ENCODE peak calls at places on chromosomes 16 and 17, in five cellular contexts. E, O, X, W and B are unnamed samples.

GRCh38 chr17:58365980-58366595 is 14.1 kb upstream of the SUPT4H1 start:
- DNase-seq in E (no peak), O (no peak), X (no peak), W (no peak), B (no peak)

GRCh38 chr17:5584971-5585794 is 874 bp upstream of the NLRP1 start:
- DNase-seq in E (no peak), O (peak), X (no peak), W (no peak), B (no peak)

GRCh38 chr16:87471278-87472141 is 21.3 kb downstream of the ZCCHC14 start:
- DNase-seq in E (no peak), O (no peak), X (peak), W (no peak), B (no peak)

GRCh38 chr17:79055197-79055596 is 19.4 kb upstream of the ENGASE start:
- DNase-seq in E (no peak), O (no peak), X (no peak), W (no peak), B (no peak)

GRCh38 chr17:48021964-48022363 is 15.6 kb downstream of the COPZ2 start:
- DNase-seq in E (no peak), O (no peak), X (no peak), W (no peak), B (no peak)

GRCh38 chr16:11619327-11619851 is 32.7 kb upstream of the LITAF start:
- DNase-seq in E (peak), O (no peak), X (no peak), W (no peak), B (no peak)

GRCh38 chr17:13418891-13419290 is 182.8 kb downstream of the HS3ST3A1 start:
- DNase-seq in E (no peak), O (peak), X (no peak), W (no peak), B (no peak)

GRCh38 chr17:30576326-30576861 is 99.2 kb downstream of the GOSR1 start:
- DNase-seq in E (no peak), O (no peak), X (no peak), W (no peak), B (no peak)

GRCh38 chr17:58112970-58113631 is 29.9 kb downstream of the DYNLL2 start:
- DNase-seq in E (peak), O (peak), X (peak), W (peak), B (peak)

GRCh38 chr16:69796285-69797118 is 34.4 kb downstream of the WWP2 start:
- DNase-seq in E (no peak), O (peak), X (peak), W (peak), B (peak)

GRCh38 chr16:82133798-82134197 is 36.2 kb downstream of the MPHOSPH6 start:
- DNase-seq in E (no peak), O (no peak), X (no peak), W (no peak), B (no peak)

GRCh38 chr17:17206913-17207368 is 808 bp upstream of the PLD6 start:
- DNase-seq in E (no peak), O (no peak), X (no peak), W (no peak), B (no peak)

GRCh38 chr17:4007346-4008081 is 43.3 kb upstream of the ATP2A3 start:
- DNase-seq in E (no peak), O (no peak), X (no peak), W (peak), B (no peak)

GRCh38 chr16:57012353-57012752 is 23.0 kb downstream of the NLRC5 start:
- DNase-seq in E (no peak), O (no peak), X (no peak), W (no peak), B (no peak)

GRCh38 chr17:35460354-35460851 is 11.8 kb upstream of the SLFN13 start:
- DNase-seq in E (peak), O (no peak), X (no peak), W (peak), B (peak)

GRCh38 chr16:26987631-26988030 is 79.1 kb upstream of the C16orf82 start:
- DNase-seq in E (no peak), O (peak), X (no peak), W (no peak), B (no peak)

GRCh38 chr17:66571745-66572144 is 263.2 kb upstream of the CACNG5 start:
- DNase-seq in E (no peak), O (no peak), X (no peak), W (no peak), B (no peak)

GRCh38 chr17:72618018-72618509 is 474.4 kb downstream of the SLC39A11 start:
- DNase-seq in E (no peak), O (no peak), X (peak), W (no peak), B (no peak)

GRCh38 chr16:81201267-81201666 is 37.2 kb upstream of the BCO1 start:
- DNase-seq in E (no peak), O (peak), X (no peak), W (no peak), B (no peak)

GRCh38 chr16:70681382-70682238 is 4.2 kb downstream of the MTSS2 start:
- DNase-seq in E (no peak), O (no peak), X (peak), W (no peak), B (no peak)

GRCh38 chr16:23131841-23132576 is 17.2 kb downstream of the USP31 start:
- DNase-seq in E (no peak), O (no peak), X (no peak), W (no peak), B (no peak)

GRCh38 chr16:90018297-90019200 is 707 bp downstream of the DBNDD1 start:
- DNase-seq in E (no peak), O (no peak), X (no peak), W (peak), B (peak)

GRCh38 chr17:21345236-21345635 is 30.9 kb upstream of the KCNJ12 start:
- DNase-seq in E (no peak), O (no peak), X (no peak), W (no peak), B (no peak)

GRCh38 chr17:50219939-50220465 is 18.6 kb upstream of the COL1A1 start:
- DNase-seq in E (no peak), O (peak), X (peak), W (no peak), B (no peak)

GRCh38 chr17:29143894-29144293 is 36.3 kb downstream of the MYO18A start:
- DNase-seq in E (no peak), O (peak), X (peak), W (peak), B (peak)

GRCh38 chr17:14464741-14465140 is 163.9 kb downstream of the HS3ST3B1 start:
- DNase-seq in E (no peak), O (peak), X (no peak), W (no peak), B (no peak)

GRCh38 chr17:21353326-21354010 is 22.7 kb upstream of the KCNJ12 start:
- DNase-seq in E (no peak), O (no peak), X (no peak), W (no peak), B (no peak)

GRCh38 chr16:3652373-3653037 is 2.0 kb upstream of the DNASE1 start:
- DNase-seq in E (no peak), O (no peak), X (peak), W (no peak), B (no peak)

GRCh38 chr16:53945996-53946395 is 242.0 kb downstream of the FTO start:
- DNase-seq in E (no peak), O (peak), X (peak), W (peak), B (peak)

GRCh38 chr17:42122371-42123303 is at the start of gene HSPB9:
- DNase-seq in E (no peak), O (no peak), X (no peak), W (no peak), B (no peak)

GRCh38 chr16:74280448-74280847 is 16.2 kb upstream of the PSMD7 start:
- DNase-seq in E (no peak), O (no peak), X (no peak), W (no peak), B (no peak)

GRCh38 chr17:4249452-4250029 is 14.2 kb downstream of the ANKFY1 start:
- DNase-seq in E (no peak), O (peak), X (peak), W (peak), B (peak)

GRCh38 chr17:7854078-7854777 is 638 bp upstream of the TMEM88 start:
- DNase-seq in E (no peak), O (no peak), X (no peak), W (no peak), B (no peak)

GRCh38 chr17:16215965-16216316 is 607 bp upstream of the NCOR1 start:
- DNase-seq in E (no peak), O (no peak), X (peak), W (peak), B (no peak)

GRCh38 chr17:37490638-37491614 is 1.2 kb downstream of the DUSP14 start:
- DNase-seq in E (no peak), O (peak), X (peak), W (peak), B (peak)

GRCh38 chr16:67447508-67448076 is 16.7 kb downstream of the HSD11B2 start:
- DNase-seq in E (peak), O (peak), X (peak), W (peak), B (peak)
- TF ChIP-seq BHLHE40 in E (no peak), O (no peak), X (no peak), W (no peak), B (no peak)

DNA sequence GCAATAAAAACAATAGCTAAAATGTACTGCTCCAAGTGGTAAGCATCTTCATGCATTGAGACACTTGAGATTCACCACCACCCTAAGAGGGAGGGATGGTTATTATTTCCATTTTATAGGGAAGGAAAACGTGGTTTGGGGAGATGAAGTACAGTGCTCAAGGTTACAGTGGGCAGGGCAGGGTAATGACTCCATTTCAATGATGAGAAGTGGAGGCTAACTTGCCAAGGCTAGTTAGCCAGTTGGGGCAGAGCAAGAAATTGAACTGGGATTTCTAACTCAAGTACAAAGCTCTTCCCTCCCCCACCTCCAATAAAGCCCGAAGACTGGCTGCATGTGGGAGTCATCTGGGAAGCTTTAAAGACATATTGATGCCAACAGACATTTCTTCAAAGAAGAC is 6.3 kb upstream of the SPACA3 start:
- DNase-seq in E (no peak), O (no peak), X (no peak), W (no peak), B (no peak)
- TF ChIP-seq POLR2A in E (no peak), O (no peak), X (no peak), W (no peak), B (no peak)

GRCh38 chr16:19297454-19297853 is 11.9 kb downstream of the CLEC19A start:
- DNase-seq in E (no peak), O (no peak), X (no peak), W (no peak), B (no peak)
- TF ChIP-seq BHLHE40 in E (no peak), O (no peak), X (no peak), W (no peak), B (no peak)

GRCh38 chr17:64262422-64263260 is at the start of gene TEX2:
- DNase-seq in E (no peak), O (no peak), X (peak), W (peak), B (no peak)
- TF ChIP-seq POLR2A in E (peak), O (peak), X (peak), W (peak), B (peak)

GRCh38 chr17:80924111-80924806 is 67.4 kb upstream of the CHMP6 start:
- DNase-seq in E (no peak), O (no peak), X (no peak), W (no peak), B (no peak)
- TF ChIP-seq BHLHE40 in E (no peak), O (no peak), X (no peak), W (no peak), B (no peak)

GRCh38 chr17:40035162-40035559 is 19.0 kb downstream of the MED24 start:
- DNase-seq in E (no peak), O (peak), X (no peak), W (peak), B (peak)
- TF ChIP-seq POLR2A in E (no peak), O (no peak), X (no peak), W (no peak), B (no peak)

DNA sequence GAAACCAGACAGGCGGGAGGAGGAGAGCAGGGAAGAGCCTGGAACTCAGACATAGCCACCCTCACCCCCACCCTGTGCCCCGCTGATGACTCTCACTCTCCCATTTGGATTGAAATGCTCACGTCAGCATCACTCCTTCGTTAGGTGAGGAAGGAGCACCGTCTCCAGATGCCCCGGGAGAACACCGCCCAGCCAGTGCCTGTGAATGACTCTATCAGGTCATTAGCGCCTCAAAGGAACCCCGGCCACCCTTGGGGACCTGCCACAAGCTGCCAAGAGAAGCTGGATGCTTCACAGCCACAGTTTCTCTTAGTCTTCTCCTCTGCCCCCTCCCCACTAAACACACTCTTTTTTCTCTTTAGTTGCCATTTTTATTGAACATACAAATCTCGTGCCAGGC is 66.0 kb downstream of the CACNG3 start:
- DNase-seq in E (no peak), O (no peak), X (no peak), W (no peak), B (no peak)
- TF ChIP-seq BHLHE40 in E (no peak), O (no peak), X (no peak), W (no peak), B (no peak)

DNA sequence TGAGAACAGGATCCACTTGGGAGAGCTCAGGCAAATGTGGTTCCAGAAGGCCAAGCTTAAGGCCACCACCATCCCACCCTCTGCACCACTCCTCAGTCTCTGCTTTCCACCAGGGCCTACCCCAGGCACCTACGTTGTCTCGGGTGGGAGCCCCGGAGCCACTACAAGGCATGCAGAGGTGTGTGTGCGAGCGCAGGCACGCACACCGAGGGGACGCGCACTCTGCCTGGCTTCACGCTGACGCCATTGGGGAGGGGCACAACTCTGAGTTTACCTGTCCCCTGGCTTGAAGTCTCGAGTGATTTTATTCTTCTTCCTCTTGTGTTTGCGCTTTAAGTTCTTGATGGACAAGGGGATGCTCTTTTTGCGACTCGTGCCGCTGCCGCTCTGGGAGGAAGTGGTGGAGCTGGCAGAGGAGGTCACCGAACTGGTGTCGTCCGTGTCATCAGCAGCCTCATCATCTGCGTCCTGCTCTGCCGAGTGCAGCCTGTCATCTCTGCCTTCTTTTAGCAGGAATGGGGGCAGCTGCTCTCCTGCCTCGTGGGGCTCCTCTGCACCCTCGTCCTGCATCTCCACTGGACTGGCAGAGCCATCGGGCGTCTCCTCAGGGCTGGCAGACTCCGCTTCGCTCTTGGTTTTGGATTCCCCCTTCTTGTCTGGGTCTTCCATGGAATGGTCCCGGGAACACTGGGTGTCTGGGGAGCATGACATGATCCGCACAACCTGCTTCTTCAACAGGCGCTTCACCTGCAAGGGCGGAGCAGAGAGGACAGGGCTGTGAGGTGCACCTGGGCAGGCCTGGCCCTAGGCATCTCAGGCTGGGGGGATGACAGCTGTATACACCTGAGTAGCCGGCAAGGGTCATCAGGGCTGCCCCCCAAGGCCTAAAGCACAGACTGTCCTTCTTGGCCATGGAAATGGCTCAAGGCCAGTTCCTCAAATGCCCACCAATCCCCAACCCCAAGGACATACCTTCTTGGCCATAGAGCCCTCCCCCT is 15.1 kb downstream of the SPHK1 start:
- DNase-seq in E (no peak), O (no peak), X (no peak), W (no peak), B (no peak)
- TF ChIP-seq POLR2A in E (no peak), O (no peak), X (no peak), W (no peak), B (no peak)

DNA sequence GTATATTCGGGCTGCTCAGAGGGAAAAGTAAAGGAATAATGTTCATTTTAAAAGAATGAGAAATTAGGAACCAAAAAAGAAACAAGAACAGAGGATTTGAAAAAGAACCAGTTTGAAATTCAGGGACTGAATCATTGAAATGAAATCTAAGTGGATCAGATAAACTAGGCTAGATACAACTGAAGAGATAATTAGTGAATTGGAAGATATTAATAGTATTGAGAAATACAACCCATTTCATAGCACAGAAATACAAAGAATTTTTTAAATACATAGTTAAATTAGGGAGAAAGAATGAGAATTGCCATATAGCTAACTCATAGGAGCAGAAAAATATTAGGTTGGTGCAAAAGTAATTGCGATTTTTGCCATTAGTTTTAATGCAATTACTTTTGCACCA is 117.3 kb upstream of the NOL11 start:
- DNase-seq in E (no peak), O (no peak), X (no peak), W (no peak), B (no peak)
- TF ChIP-seq BHLHE40 in E (no peak), O (no peak), X (no peak), W (no peak), B (no peak)

DNA sequence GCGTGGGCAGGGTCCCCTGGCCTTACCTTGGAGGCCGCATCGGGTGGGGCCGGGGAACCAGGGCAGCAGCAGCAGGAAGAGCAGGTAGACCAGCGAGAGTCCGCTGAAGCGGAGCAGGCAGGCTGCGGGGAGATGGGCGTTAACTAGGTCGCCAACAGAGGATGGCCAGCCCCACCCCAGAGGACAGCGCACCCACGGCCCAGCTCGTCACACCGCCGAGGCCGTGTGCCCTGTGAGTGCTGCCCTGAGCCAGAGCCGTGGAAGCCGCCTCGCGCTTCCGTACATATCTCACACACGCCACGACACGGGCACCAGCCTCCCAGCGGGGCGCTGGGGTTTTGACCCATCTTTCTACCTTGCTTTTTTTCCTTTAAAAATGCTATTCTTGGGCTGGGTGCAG is 35.7 kb downstream of the PIEZO1 start:
- DNase-seq in E (no peak), O (no peak), X (no peak), W (no peak), B (no peak)
- TF ChIP-seq POLR2A in E (no peak), O (no peak), X (no peak), W (no peak), B (no peak)